ENCODE peak calls at places on chromosome 19, in six cellular contexts. O is HEK293T; K is coronary artery; H is cardiac fibroblast; A is AG10803; S is stimulated activated CD4-positive, alpha-beta T cell treated with anti-CD3 and anti-CD28 coated beads, Interleukin-1b, Interleukin-23, amount 100 ng/mL, for 24 hours. U is an unnamed sample.

GRCh38 chr19:54389556-54389955 is 24.8 kb upstream of the LAIR1 start:
- DNase-seq in O (no peak), A (no peak), K (no peak), S (no peak), H (no peak), U (no peak)

GRCh38 chr19:18762125-18763023 is 28.7 kb downstream of the COMP start:
- DNase-seq in O (no peak), H (peak; percentile 18), K (no peak), A (no peak), S (no peak), U (no peak)

GRCh38 chr19:18282021-18282787 is 782 bp upstream of the JUND start:
- DNase-seq in K (no peak), A (no peak), H (no peak), S (no peak), O (no peak), U (no peak)

GRCh38 chr19:4454952-4455738 is 2.4 kb downstream of the UBXN6 start:
- DNase-seq in K (no peak), H (peak; percentile 43), A (peak; percentile 70), O (no peak), S (no peak), U (no peak)

GRCh38 chr19:3509566-3509989 is 3.5 kb downstream of the FZR1 start:
- DNase-seq in H (peak; percentile 85), S (no peak), K (no peak), O (no peak), A (peak; percentile 33), U (no peak)

GRCh38 chr19:38831142-38831605 is 420 bp downstream of the ECH1 start:
- DNase-seq in K (peak; percentile 89), S (no peak), H (peak; percentile 92), A (peak; percentile 97), O (peak; percentile 50), U (peak; percentile 84)

GRCh38 chr19:36061367-36061766 is 6.7 kb downstream of the WDR62 start:
- DNase-seq in K (no peak), H (no peak), O (no peak), S (no peak), A (no peak), U (no peak)

GRCh38 chr19:17687857-17688784 is at the start of gene UNC13A:
- DNase-seq in O (peak; percentile 83), K (no peak), A (no peak), S (no peak), H (peak; percentile 17), U (peak; percentile 85)

GRCh38 chr19:8244442-8244841 is 35.3 kb downstream of the CERS4 start:
- DNase-seq in O (no peak), K (no peak), H (no peak), S (no peak), A (no peak), U (no peak)

GRCh38 chr19:3536429-3537100 is 2.4 kb upstream of the TEKTIP1 start:
- DNase-seq in H (no peak), O (no peak), K (no peak), S (no peak), A (no peak), U (no peak)

GRCh38 chr19:5150331-5150901 is 181.5 kb downstream of the KDM4B start:
- DNase-seq in S (no peak), O (no peak), A (no peak), K (no peak), H (no peak), U (no peak)

U was measured in GM13977.